ENCODE peak calls at places on chromosomes 7 and 10, in seven cellular contexts. T, Q, A, S, N, D and O are unnamed samples.
A peak's percentile ranks its signal among the peaks of the same experiment; 100 is the strongest.

GRCh38 chr7:151088856-151089699 is 2.8 kb downstream of the AGAP3 start:
- DNase-seq in T (peak; percentile 69), Q (no peak), A (no peak), S (peak; percentile 97), N (peak; percentile 73), D (no peak), O (peak; percentile 97)

GRCh38 chr10:62373995-62374861 is at the start of gene ZNF365:
- DNase-seq in T (peak; percentile 16), Q (peak; percentile 85), A (peak; percentile 78), S (peak; percentile 25), N (peak; percentile 63), D (peak; percentile 54), O (no peak)

GRCh38 chr10:103837370-103838094 is 17.8 kb downstream of the SH3PXD2A start:
- DNase-seq in T (no peak), Q (no peak), A (no peak), S (no peak), N (no peak), D (no peak), O (no peak)

GRCh38 chr10:74822583-74823089 is 3.8 kb upstream of the KAT6B start:
- DNase-seq in T (no peak), Q (no peak), A (no peak), S (no peak), N (peak; percentile 87), D (no peak), O (no peak)

GRCh38 chr7:46071601-46072000 is 150.5 kb upstream of the IGFBP3 start:
- DNase-seq in T (no peak), Q (no peak), A (no peak), S (no peak), N (peak; percentile 67), D (no peak), O (no peak)

GRCh38 chr10:49297818-49298665 is 928 bp upstream of the C10orf71 start:
- DNase-seq in T (peak; percentile 45), Q (no peak), A (peak; percentile 37), S (no peak), N (no peak), D (no peak), O (no peak)

GRCh38 chr7:41189866-41190265 is 513.0 kb downstream of the INHBA start:
- DNase-seq in T (no peak), Q (no peak), A (no peak), S (peak; percentile 96), N (peak; percentile 96), D (no peak), O (peak; percentile 5)

GRCh38 chr7:131067220-131067619 is 260.5 kb upstream of the MKLN1 start:
- DNase-seq in T (no peak), Q (no peak), A (no peak), S (no peak), N (no peak), D (no peak), O (no peak)

GRCh38 chr10:44988957-44989620 is 10.5 kb upstream of the DEPP1 start:
- DNase-seq in T (no peak), Q (no peak), A (no peak), S (no peak), N (no peak), D (no peak), O (no peak)

GRCh38 chr10:100890696-100891271 is 22.0 kb upstream of the SLF2 start:
- DNase-seq in T (no peak), Q (no peak), A (no peak), S (peak; percentile 92), N (peak; percentile 98), D (no peak), O (peak; percentile 83)

GRCh38 chr10:127556911-127557310 is 7.8 kb downstream of the NPS start:
- DNase-seq in T (no peak), Q (no peak), A (peak; percentile 85), S (peak; percentile 38), N (peak; percentile 3), D (no peak), O (no peak)

GRCh38 chr10:60073397-60073780 is 167.0 kb upstream of the CCDC6 start:
- DNase-seq in T (no peak), Q (no peak), A (no peak), S (no peak), N (no peak), D (no peak), O (no peak)

GRCh38 chr10:21022821-21023220 is 125.7 kb upstream of the NEBL start:
- DNase-seq in T (no peak), Q (no peak), A (no peak), S (peak; percentile 9), N (no peak), D (no peak), O (no peak)

GRCh38 chr7:100118388-100119074 is 627 bp downstream of the TAF6 start:
- DNase-seq in T (no peak), Q (no peak), A (no peak), S (no peak), N (no peak), D (no peak), O (no peak)

GRCh38 chr7:39824801-39825200 is 125.3 kb upstream of the CDK13 start:
- DNase-seq in T (no peak), Q (no peak), A (no peak), S (no peak), N (no peak), D (no peak), O (no peak)

GRCh38 chr7:132075573-132075972 is 500.7 kb downstream of the PLXNA4 start:
- DNase-seq in T (no peak), Q (no peak), A (peak; percentile 38), S (no peak), N (peak; percentile 29), D (no peak), O (no peak)

GRCh38 chr10:79490400-79491081 is 21.8 kb upstream of the EIF5AL1 start:
- DNase-seq in T (peak; percentile 49), Q (no peak), A (no peak), S (no peak), N (peak; percentile 68), D (no peak), O (no peak)

GRCh38 chr7:77837966-77838365 is 39.4 kb downstream of the PHTF2 start:
- DNase-seq in T (no peak), Q (no peak), A (no peak), S (no peak), N (no peak), D (no peak), O (no peak)